ENCODE peak calls at places on chromosome 6, in eight cellular contexts. Y is IMR-90, I is BE2C, F is AG04450, U is adrenal gland, W is astrocyte of the spinal cord, Q is RWPE2, L is right lobe of liver. E is an unnamed sample.

GRCh38 chr6:44179072-44179536 is 20.5 kb downstream of the CAPN11 start:
- DNase-seq in W (no peak), F (no peak), Q (no peak), I (no peak), Y (no peak), U (peak), L (no peak), E (no peak)

GRCh38 chr6:136427378-136427717 is 122.9 kb downstream of the MAP7 start:
- DNase-seq in I (no peak), Q (no peak), W (no peak), Y (no peak), F (no peak), U (no peak), L (no peak), E (no peak)

GRCh38 chr6:106223300-106223930 is 102.1 kb downstream of the ATG5 start:
- DNase-seq in I (peak), F (peak), U (peak), L (no peak), Y (peak), Q (no peak), W (peak), E (peak)

GRCh38 chr6:157227202-157228166 is 95.8 kb downstream of the TMEM242 start:
- DNase-seq in F (no peak), Y (no peak), Q (no peak), U (peak), W (no peak), I (no peak), L (no peak), E (no peak)

GRCh38 chr6:37170273-37171140 is 555 bp downstream of the PIM1 start:
- DNase-seq in I (peak), F (no peak), L (peak), W (no peak), Q (peak), U (peak), Y (peak), E (peak)

GRCh38 chr6:17054647-17055046 is 47.2 kb upstream of the STMND1 start:
- DNase-seq in W (no peak), F (no peak), I (no peak), U (no peak), Q (no peak), Y (no peak), L (no peak), E (no peak)

GRCh38 chr6:107704377-107705013 is 119.6 kb downstream of the SCML4 start:
- DNase-seq in W (peak), Q (no peak), L (no peak), U (peak), I (peak), F (no peak), Y (peak), E (no peak)

GRCh38 chr6:39841923-39842322 is 49.7 kb downstream of the DAAM2 start:
- DNase-seq in F (no peak), I (no peak), L (no peak), Q (no peak), W (no peak), U (no peak), Y (no peak), E (no peak)

GRCh38 chr6:65707134-65707826 is at the start of gene EYS:
- DNase-seq in I (peak), Y (no peak), F (no peak), W (no peak), Q (no peak), U (no peak), L (no peak), E (no peak)

GRCh38 chr6:30599625-30600324 is 17.3 kb downstream of the PPP1R10 start:
- DNase-seq in U (no peak), Y (no peak), F (no peak), L (no peak), Q (no peak), W (no peak), I (no peak), E (no peak)

GRCh38 chr6:143743256-143744166 is 65.7 kb downstream of the PHACTR2 start:
- DNase-seq in Q (no peak), F (peak), W (peak), L (no peak), U (peak), Y (peak), I (no peak), E (no peak)

GRCh38 chr6:47098570-47098993 is 56.5 kb upstream of the ADGRF1 start:
- DNase-seq in Q (no peak), U (peak), W (no peak), L (no peak), Y (peak), F (peak), I (no peak), E (no peak)

GRCh38 chr6:143128346-143129015 is 67.8 kb downstream of the AIG1 start:
- DNase-seq in L (no peak), W (no peak), U (no peak), Y (no peak), Q (no peak), F (no peak), I (no peak), E (no peak)

GRCh38 chr6:28490191-28490890 is 25.3 kb downstream of the GPX6 start:
- DNase-seq in Q (no peak), U (no peak), L (no peak), W (no peak), I (no peak), Y (peak), F (no peak), E (no peak)

GRCh38 chr6:166862287-166862977 is 93.9 kb downstream of the RNASET2 start:
- DNase-seq in U (peak), W (no peak), F (no peak), I (peak), L (no peak), Q (no peak), Y (no peak), E (no peak)

GRCh38 chr6:146200136-146200708 is 171.4 kb downstream of the GRM1 start:
- DNase-seq in F (no peak), Q (no peak), L (no peak), W (peak), U (no peak), Y (no peak), I (no peak), E (no peak)

GRCh38 chr6:43926644-43927524 is 156.9 kb downstream of the VEGFA start:
- DNase-seq in L (peak), U (no peak), Q (peak), Y (peak), W (peak), I (peak), F (peak), E (no peak)

GRCh38 chr6:37049990-37050853 is 44.8 kb downstream of the FGD2 start:
- DNase-seq in U (peak), F (no peak), Q (no peak), I (no peak), L (peak), W (no peak), Y (no peak), E (peak)

GRCh38 chr6:133512410-133513016 is 271.4 kb downstream of the EYA4 start:
- DNase-seq in I (peak), F (peak), U (peak), W (peak), Y (peak), Q (no peak), L (no peak), E (no peak)

GRCh38 chr6:75149253-75149652 is 56.6 kb downstream of the COL12A1 start:
- DNase-seq in W (no peak), L (no peak), I (no peak), Y (peak), U (no peak), F (no peak), Q (no peak), E (no peak)

GRCh38 chr6:79694623-79695311 is 63.6 kb downstream of the SH3BGRL2 start:
- DNase-seq in U (no peak), I (no peak), W (no peak), L (no peak), F (no peak), Y (no peak), Q (no peak), E (no peak)
- TF ChIP-seq CTCF in U (no peak), I (no peak), W (peak), L (no peak), F (peak), Y (no peak), Q (no peak), E (no peak)

DNA sequence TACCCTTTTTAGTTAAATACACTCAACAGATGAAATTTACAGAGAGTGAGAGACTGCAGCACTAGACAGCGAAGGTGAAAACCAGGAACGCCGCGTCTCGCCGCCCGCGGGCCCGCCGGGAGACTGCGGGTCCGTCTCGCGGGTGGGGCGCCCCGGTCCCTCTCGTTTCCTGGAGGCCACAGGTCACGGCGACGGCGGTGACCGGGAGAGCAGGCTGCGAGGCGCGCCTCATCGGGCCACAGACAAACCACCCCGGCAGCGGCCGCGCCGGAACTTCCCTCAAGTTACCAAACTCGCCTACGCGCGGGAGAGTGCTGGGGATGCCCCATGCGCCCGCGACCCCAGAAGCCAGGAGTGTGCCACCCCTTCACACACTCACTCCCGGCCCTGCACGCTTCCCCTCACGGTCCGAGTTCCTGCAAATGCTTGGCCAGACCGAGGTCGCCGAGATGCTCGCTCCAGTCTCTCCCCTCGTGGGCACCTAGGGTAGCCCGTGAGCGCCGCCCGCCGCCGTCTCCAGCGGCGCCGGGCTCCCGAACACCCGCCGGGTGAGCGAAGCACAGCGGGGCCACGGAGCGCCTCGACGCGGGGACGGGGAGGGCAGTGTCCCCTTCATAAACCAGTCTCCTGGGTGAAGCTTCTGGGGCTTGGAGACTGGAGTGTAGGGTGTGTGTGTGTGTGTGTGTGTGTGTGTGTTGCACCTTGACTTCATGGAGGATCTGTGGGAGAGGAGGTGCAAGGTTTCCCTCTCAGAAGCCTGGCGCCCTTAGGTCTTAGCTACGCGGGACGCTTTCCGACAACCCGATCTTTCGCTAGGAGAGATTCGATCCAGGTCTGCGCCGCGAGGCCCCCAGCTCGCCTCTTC is 1.4 kb downstream of the BACH2 start:
- DNase-seq in U (peak), F (no peak), I (peak), Y (peak), W (peak), Q (peak), L (peak), E (peak)
- TF ChIP-seq CTCF in U (no peak), F (peak), I (peak), Y (peak), W (peak), Q (peak), L (no peak), E (no peak)

GRCh38 chr6:105179244-105180065 is at the start of gene POPDC3:
- DNase-seq in L (no peak), I (peak), Y (peak), U (no peak), F (no peak), Q (peak), W (peak), E (no peak)
- TF ChIP-seq CTCF in L (no peak), I (no peak), Y (no peak), U (no peak), F (no peak), Q (peak), W (no peak), E (no peak)

GRCh38 chr6:21587925-21588811 is 5.4 kb upstream of the SOX4 start:
- DNase-seq in L (peak), W (peak), Y (peak), I (peak), F (no peak), Q (peak), U (peak), E (peak)
- TF ChIP-seq CTCF in L (no peak), W (no peak), Y (no peak), I (no peak), F (no peak), Q (no peak), U (no peak), E (no peak)

DNA sequence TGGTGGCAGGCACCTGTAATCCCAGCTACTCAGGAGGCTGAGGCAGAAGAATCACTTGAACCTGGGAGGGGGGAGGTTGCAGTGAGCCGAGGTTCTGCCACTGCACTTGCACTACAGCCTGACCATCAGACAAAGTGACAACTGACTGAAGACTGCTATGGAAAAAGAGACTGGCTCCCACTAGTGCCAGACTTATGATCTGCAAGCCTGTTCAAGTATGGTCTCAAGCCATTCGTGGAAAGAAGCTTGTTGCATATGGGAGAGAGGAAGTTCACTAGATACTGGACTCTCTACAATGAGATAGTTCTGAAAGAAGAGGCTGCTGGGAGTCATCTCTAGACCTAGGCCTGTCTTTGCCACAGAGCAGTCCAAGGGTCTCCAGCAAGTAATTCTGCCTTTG is 26.7 kb downstream of the MDN1 start:
- DNase-seq in L (no peak), W (peak), Q (no peak), F (no peak), I (peak), Y (peak), U (peak), E (no peak)
- TF ChIP-seq CTCF in L (peak), W (peak), Q (peak), F (peak), I (peak), Y (peak), U (peak), E (peak)